ENCODE peak calls at places on chromosomes 7 and 10, in eight cellular contexts. I is small intestine; F is A549; Z is A172; U is NCI-H1105 treated with DMSO at 0.1 percent for 48 hours; K is iPS-NIHi11; G is CD8-positive, alpha-beta memory T cell; Q is T-helper 1 cell. A is an unnamed sample.

GRCh38 chr7:101923276-101923985 is 106.0 kb downstream of the CUX1 start:
- DNase-seq in I (no peak), F (no peak), Z (peak), U (no peak), K (no peak), G (no peak), Q (no peak), A (no peak)

GRCh38 chr10:104328916-104329710 is 9.2 kb downstream of the ITPRIP start:
- DNase-seq in I (no peak), F (peak), Z (peak), U (no peak), K (peak), G (peak), Q (no peak), A (peak)

GRCh38 chr10:32104622-32105509 is 48.6 kb upstream of the KIF5B start:
- DNase-seq in I (no peak), F (no peak), Z (peak), U (no peak), K (no peak), G (no peak), Q (no peak), A (no peak)

GRCh38 chr10:62972103-62972502 is 155.9 kb upstream of the EGR2 start:
- DNase-seq in I (no peak), F (no peak), Z (no peak), U (no peak), K (no peak), G (no peak), Q (no peak), A (no peak)

GRCh38 chr10:53579773-53580172 is 807.2 kb upstream of the MBL2 start:
- DNase-seq in I (no peak), F (no peak), Z (no peak), U (no peak), K (no peak), G (no peak), Q (no peak), A (no peak)

GRCh38 chr10:77977016-77977415 is 50.5 kb upstream of the DLG5 start:
- DNase-seq in I (no peak), F (no peak), Z (no peak), U (no peak), K (no peak), G (no peak), Q (no peak), A (no peak)

GRCh38 chr10:33306126-33306525 is 28.3 kb downstream of the NRP1 start:
- DNase-seq in I (no peak), F (no peak), Z (no peak), U (no peak), K (no peak), G (no peak), Q (no peak), A (no peak)

GRCh38 chr7:139092090-139092796 is 17.3 kb downstream of the ZC3HAV1 start:
- DNase-seq in I (no peak), F (no peak), Z (no peak), U (no peak), K (no peak), G (no peak), Q (no peak), A (no peak)

GRCh38 chr10:31923389-31923788 is 5.2 kb downstream of the ARHGAP12 start:
- DNase-seq in I (no peak), F (no peak), Z (no peak), U (no peak), K (no peak), G (no peak), Q (no peak), A (no peak)

GRCh38 chr10:11242443-11243386 is 225.0 kb downstream of the CELF2 start:
- DNase-seq in I (peak), F (no peak), Z (no peak), U (peak), K (no peak), G (no peak), Q (no peak), A (peak)

A was measured in kidney.